ENCODE peak calls at places on chromosomes 3 and 15, in six cellular contexts. One of them, this sample, is unnamed. For H3K4me1, the result is how much of the 10 kb centered on the place peaks cover.

GRCh38 chr15:80562033-80562432 is 133.1 kb upstream of the ABHD17C start:
- DNase-seq in IMR-90: peak
- DNase-seq in H1: no peak
- DNase-seq in H9: no peak
- DNase-seq in neuronal stem cell: no peak
- DNase-seq in mesenchymal stem cell: no peak
- DNase-seq in this sample: no peak

GRCh38 chr3:33971055-33971454 is 172.6 kb downstream of the PDCD6IP start:
- DNase-seq in IMR-90: no peak
- DNase-seq in H1: no peak
- DNase-seq in H9: no peak
- DNase-seq in neuronal stem cell: no peak
- DNase-seq in mesenchymal stem cell: no peak
- DNase-seq in this sample: no peak

GRCh38 chr3:169348981-169349942 is 314.2 kb downstream of the MECOM start:
- DNase-seq in IMR-90: peak
- DNase-seq in H1: no peak
- DNase-seq in H9: no peak
- DNase-seq in neuronal stem cell: no peak
- DNase-seq in mesenchymal stem cell: no peak
- DNase-seq in this sample: no peak

GRCh38 chr3:39178553-39178952 is 13.8 kb downstream of the XIRP1 start:
- DNase-seq in IMR-90: peak
- DNase-seq in H1: no peak
- DNase-seq in H9: no peak
- DNase-seq in neuronal stem cell: no peak
- DNase-seq in mesenchymal stem cell: peak
- DNase-seq in this sample: peak

GRCh38 chr3:52231502-52232278 is 6.2 kb upstream of the TLR9 start:
- DNase-seq in IMR-90: peak
- DNase-seq in H1: peak
- DNase-seq in H9: peak
- DNase-seq in neuronal stem cell: peak
- DNase-seq in mesenchymal stem cell: peak
- DNase-seq in this sample: peak

GRCh38 chr3:166284994-166285393 is 447.8 kb upstream of the BCHE start:
- DNase-seq in IMR-90: peak
- DNase-seq in H1: no peak
- DNase-seq in H9: no peak
- DNase-seq in neuronal stem cell: no peak
- DNase-seq in mesenchymal stem cell: peak
- DNase-seq in this sample: no peak

GRCh38 chr15:44094776-44095175 is 100.3 kb downstream of the FRMD5 start:
- DNase-seq in IMR-90: no peak
- DNase-seq in H1: no peak
- DNase-seq in H9: no peak
- DNase-seq in neuronal stem cell: no peak
- DNase-seq in mesenchymal stem cell: no peak
- DNase-seq in this sample: no peak

GRCh38 chr15:35019401-35020327 is 31.6 kb upstream of the ZNF770 start:
- DNase-seq in IMR-90: peak
- DNase-seq in H1: peak
- DNase-seq in H9: peak
- DNase-seq in neuronal stem cell: no peak
- DNase-seq in mesenchymal stem cell: peak
- DNase-seq in this sample: peak

GRCh38 chr15:39594764-39595620 is 14.1 kb downstream of the THBS1 start:
- DNase-seq in IMR-90: peak
- DNase-seq in H1: no peak
- DNase-seq in H9: no peak
- DNase-seq in neuronal stem cell: no peak
- DNase-seq in mesenchymal stem cell: peak
- DNase-seq in this sample: no peak

GRCh38 chr3:133230191-133230590 is 169.7 kb upstream of the BFSP2 start:
- DNase-seq in IMR-90: no peak
- DNase-seq in H1: no peak
- DNase-seq in H9: no peak
- DNase-seq in neuronal stem cell: no peak
- DNase-seq in mesenchymal stem cell: no peak
- DNase-seq in this sample: no peak

GRCh38 chr3:149553781-149554451 is 79.4 kb downstream of the TM4SF4 start:
- DNase-seq in IMR-90: peak
- DNase-seq in H1: no peak
- DNase-seq in H9: no peak
- DNase-seq in neuronal stem cell: no peak
- DNase-seq in mesenchymal stem cell: peak
- DNase-seq in this sample: no peak

GRCh38 chr15:101044625-101045235 is 125.6 kb downstream of the LRRK1 start:
- DNase-seq in IMR-90: no peak
- DNase-seq in H1: peak
- DNase-seq in H9: peak
- DNase-seq in neuronal stem cell: no peak
- DNase-seq in mesenchymal stem cell: no peak
- DNase-seq in this sample: no peak

DNA sequence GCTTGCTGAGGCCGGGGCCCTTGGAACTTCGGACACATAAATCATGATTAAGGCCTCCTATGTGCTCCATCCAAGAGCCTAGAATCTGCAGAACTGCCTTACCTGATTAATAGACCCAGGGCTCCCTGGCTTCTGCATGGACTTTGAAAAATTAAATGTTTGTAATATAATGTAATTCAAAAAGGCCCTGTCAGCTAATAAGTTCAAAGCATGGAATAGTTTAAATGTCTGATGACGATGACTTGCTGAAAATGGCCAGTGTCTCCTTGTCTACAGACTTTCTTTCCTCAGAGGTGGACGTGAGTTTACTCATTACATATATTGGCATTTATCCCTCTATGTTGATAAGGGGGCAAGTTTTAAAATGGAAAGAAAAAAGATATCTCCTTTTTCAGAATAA is 175.7 kb downstream of the FEZF2 start:
- DNase-seq in IMR-90: no peak
- DNase-seq in H1: no peak
- DNase-seq in H9: no peak
- DNase-seq in neuronal stem cell: no peak
- DNase-seq in mesenchymal stem cell: no peak
- DNase-seq in this sample: no peak
- H4K91ac ChIP-seq in IMR-90: no peak
- H4K91ac ChIP-seq in H1: no peak
- H4K91ac ChIP-seq in H9: no peak
- H4K91ac ChIP-seq in neuronal stem cell: no peak
- H4K91ac ChIP-seq in mesenchymal stem cell: no peak
- H4K91ac ChIP-seq in this sample: no peak

GRCh38 chr15:98863983-98864382 is 143.6 kb downstream of the PGPEP1L start:
- DNase-seq in IMR-90: no peak
- DNase-seq in H1: no peak
- DNase-seq in H9: no peak
- DNase-seq in neuronal stem cell: no peak
- DNase-seq in mesenchymal stem cell: no peak
- DNase-seq in this sample: no peak
- H3K4me1 ChIP-seq in IMR-90: under half
- H3K4me1 ChIP-seq in H1: under half
- H3K4me1 ChIP-seq in H9: under half
- H3K4me1 ChIP-seq in neuronal stem cell: under half
- H3K4me1 ChIP-seq in mesenchymal stem cell: under half
- H3K4me1 ChIP-seq in this sample: under half

GRCh38 chr3:66544619-66545429 is 44.0 kb upstream of the LRIG1 start:
- DNase-seq in IMR-90: no peak
- DNase-seq in H1: no peak
- DNase-seq in H9: no peak
- DNase-seq in neuronal stem cell: no peak
- DNase-seq in mesenchymal stem cell: no peak
- DNase-seq in this sample: peak
- H4K91ac ChIP-seq in IMR-90: no peak
- H4K91ac ChIP-seq in H1: no peak
- H4K91ac ChIP-seq in H9: no peak
- H4K91ac ChIP-seq in neuronal stem cell: no peak
- H4K91ac ChIP-seq in mesenchymal stem cell: no peak
- H4K91ac ChIP-seq in this sample: no peak

DNA sequence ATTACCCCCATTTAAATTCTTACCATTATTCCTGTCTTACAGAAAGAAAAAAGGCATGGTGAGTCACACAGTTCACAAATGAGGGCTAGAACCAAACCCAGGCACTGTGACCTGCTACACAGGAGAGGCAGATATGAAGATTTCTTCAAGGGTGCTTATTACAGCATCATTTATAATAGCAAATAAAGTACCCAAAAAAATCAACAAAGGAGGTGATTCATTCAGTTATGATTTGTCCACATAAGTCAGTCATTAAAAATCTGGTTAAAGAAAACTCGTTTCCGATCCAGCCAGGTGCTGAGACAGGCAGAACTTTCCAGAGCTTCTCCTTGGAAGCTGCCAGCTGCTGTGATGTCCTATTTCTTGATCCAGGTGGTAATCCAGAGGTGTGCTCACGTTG is 7.5 kb upstream of the LOXL1 start:
- DNase-seq in IMR-90: peak
- DNase-seq in H1: no peak
- DNase-seq in H9: no peak
- DNase-seq in neuronal stem cell: no peak
- DNase-seq in mesenchymal stem cell: no peak
- DNase-seq in this sample: no peak
- H3K4me1 ChIP-seq in IMR-90: under half
- H3K4me1 ChIP-seq in H1: under half
- H3K4me1 ChIP-seq in H9: under half
- H3K4me1 ChIP-seq in neuronal stem cell: under half
- H3K4me1 ChIP-seq in mesenchymal stem cell: under half
- H3K4me1 ChIP-seq in this sample: under half